ENCODE peak calls at places on chromosome 4, in ten cellular contexts. N is IMR-90; L is fibroblast of lung; T is CD4-positive, alpha-beta memory T cell; B is caudate nucleus; E is Peyer's patch; Q is upper lobe of right lung; Z is right lobe of liver; O is PC-3; F is aorta. U is an unnamed sample.

GRCh38 chr4:111923786-111924185 is 221.5 kb upstream of the FAM241A start:
- DNase-seq in N (no peak), L (no peak), T (no peak), B (no peak), E (no peak), Q (no peak), Z (no peak), O (no peak), F (no peak), U (no peak)

GRCh38 chr4:56641494-56642051 is 39.5 kb downstream of the HOPX start:
- DNase-seq in N (peak), L (peak), T (no peak), B (no peak), E (no peak), Q (no peak), Z (no peak), O (peak), F (no peak), U (no peak)

GRCh38 chr4:19051751-19052296 is 1030.3 kb upstream of the LCORL start:
- DNase-seq in N (no peak), L (no peak), T (no peak), B (no peak), E (no peak), Q (no peak), Z (no peak), O (no peak), F (no peak), U (no peak)

GRCh38 chr4:42488554-42488953 is 91.3 kb downstream of the SHISA3 start:
- DNase-seq in N (no peak), L (no peak), T (no peak), B (no peak), E (no peak), Q (no peak), Z (no peak), O (no peak), F (no peak), U (no peak)

GRCh38 chr4:174764105-174764729 is 64.8 kb downstream of the GLRA3 start:
- DNase-seq in N (peak), L (peak), T (no peak), B (no peak), E (no peak), Q (no peak), Z (no peak), O (peak), F (no peak), U (no peak)

GRCh38 chr4:102665527-102665926 is 95.2 kb downstream of the MANBA start:
- DNase-seq in N (peak), L (no peak), T (no peak), B (no peak), E (no peak), Q (no peak), Z (no peak), O (no peak), F (no peak), U (no peak)

GRCh38 chr4:92969650-92970370 is 666.0 kb downstream of the GRID2 start:
- DNase-seq in N (peak), L (peak), T (no peak), B (no peak), E (no peak), Q (no peak), Z (no peak), O (peak), F (no peak), U (no peak)

GRCh38 chr4:6441758-6442157 is 30.7 kb downstream of the PPP2R2C start:
- DNase-seq in N (no peak), L (no peak), T (no peak), B (no peak), E (no peak), Q (no peak), Z (no peak), O (no peak), F (no peak), U (no peak)

GRCh38 chr4:156677136-156677535 is 294.5 kb downstream of the PDGFC start:
- DNase-seq in N (no peak), L (peak), T (no peak), B (no peak), E (no peak), Q (no peak), Z (no peak), O (peak), F (no peak), U (no peak)

DNA sequence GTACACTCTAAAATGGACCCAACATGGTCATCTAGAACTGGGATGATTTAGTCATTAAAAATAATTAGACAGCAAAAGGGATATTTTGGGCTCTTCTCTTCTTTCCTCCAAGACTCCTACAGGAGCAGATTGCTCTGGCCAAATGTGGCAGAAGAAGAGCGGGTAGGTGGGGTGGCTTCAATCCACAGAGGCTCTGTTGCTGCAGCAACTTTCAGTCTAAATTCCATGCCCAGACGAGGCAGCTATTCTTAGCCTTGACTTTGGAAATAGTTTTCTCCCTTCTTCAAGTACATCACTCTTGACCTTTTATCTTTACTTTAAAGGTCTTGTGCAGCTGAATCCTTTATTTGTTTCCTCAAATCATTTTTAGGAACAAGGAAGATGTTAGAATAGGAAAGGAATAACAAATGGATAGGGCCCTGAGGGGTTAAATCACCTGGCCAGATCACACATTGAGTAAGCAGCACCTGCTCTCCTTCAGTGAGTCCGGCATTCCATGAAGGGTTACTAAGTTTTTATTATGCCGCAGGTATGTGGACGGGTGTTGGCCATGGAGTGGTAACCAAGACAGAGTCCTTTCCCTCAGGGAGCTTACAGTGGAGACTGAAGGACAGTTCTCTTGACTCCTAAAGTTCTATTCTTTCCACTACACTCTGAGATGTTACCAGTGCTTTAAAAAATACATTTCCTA is 19.3 kb upstream of the SORBS2 start:
- DNase-seq in N (no peak), L (no peak), T (no peak), B (no peak), E (no peak), Q (no peak), Z (no peak), O (peak), F (no peak), U (no peak)
- H3K27ac ChIP-seq in N (no peak), L (no peak), T (no peak), B (no peak), E (no peak), Q (no peak), Z (no peak), O (no peak), F (no peak), U (no peak)

DNA sequence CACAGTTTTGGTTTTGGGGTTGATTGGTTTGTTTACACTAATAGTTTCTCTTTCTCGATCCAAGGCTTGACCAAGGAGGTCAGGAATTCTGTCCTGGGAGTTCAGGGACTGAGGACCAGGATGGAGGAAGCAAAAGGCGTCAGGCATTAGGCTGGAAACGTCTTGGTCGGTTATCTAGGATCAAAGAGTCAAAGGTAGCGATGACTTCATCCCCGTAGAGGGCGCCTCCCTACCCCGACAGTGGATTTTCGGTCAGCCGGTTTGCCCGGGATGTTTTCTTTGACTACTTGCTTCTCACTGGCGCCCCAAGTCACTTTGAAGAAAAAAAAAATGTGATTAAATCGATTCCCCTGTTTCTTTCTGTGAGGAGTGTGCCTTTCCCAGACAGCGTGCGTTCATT is 985 bp upstream of the FHDC1 start:
- DNase-seq in N (no peak), L (no peak), T (no peak), B (no peak), E (peak), Q (no peak), Z (no peak), O (peak), F (no peak), U (no peak)
- H3K27ac ChIP-seq in N (no peak), L (no peak), T (no peak), B (no peak), E (no peak), Q (peak), Z (no peak), O (no peak), F (no peak), U (no peak)

GRCh38 chr4:168852387-168852786 is 157.7 kb downstream of the CBR4 start:
- DNase-seq in N (no peak), L (no peak), T (no peak), B (no peak), E (no peak), Q (no peak), Z (no peak), O (no peak), F (no peak), U (no peak)

GRCh38 chr4:168852933-168853713 is 156.9 kb downstream of the CBR4 start:
- DNase-seq in N (no peak), L (no peak), T (no peak), B (no peak), E (no peak), Q (no peak), Z (no peak), O (no peak), F (no peak), U (no peak)

GRCh38 chr4:168848977-168849687 is 160.9 kb downstream of the CBR4 start:
- DNase-seq in N (peak), L (no peak), T (no peak), B (no peak), E (no peak), Q (no peak), Z (no peak), O (no peak), F (no peak), U (no peak)

GRCh38 chr4:168848112-168848511 is 161.9 kb downstream of the CBR4 start:
- DNase-seq in N (no peak), L (peak), T (no peak), B (no peak), E (no peak), Q (no peak), Z (peak), O (no peak), F (no peak), U (no peak)

DNA sequence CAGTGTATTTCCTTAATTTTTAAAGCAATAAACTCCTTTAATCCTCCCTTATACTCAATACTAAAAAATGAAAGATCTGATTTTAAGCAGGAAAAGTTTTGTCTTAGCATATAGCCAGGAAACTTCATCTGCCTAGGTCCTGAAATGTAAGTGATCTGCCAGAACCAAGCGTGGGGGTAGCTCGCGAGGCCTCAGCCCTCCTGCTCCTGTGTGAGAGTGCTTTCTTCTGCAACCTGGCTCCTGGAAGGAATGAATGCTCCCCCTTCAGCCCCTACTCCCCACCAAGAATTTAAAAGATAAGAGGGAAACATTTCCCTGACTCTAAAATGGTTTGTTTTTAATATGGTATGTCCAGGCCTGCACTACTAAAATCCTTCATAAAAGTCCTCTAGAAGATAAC is 160.0 kb downstream of the CBR4 start:
- DNase-seq in N (no peak), L (no peak), T (no peak), B (no peak), E (no peak), Q (no peak), Z (no peak), O (no peak), F (no peak), U (no peak)
- H3K27ac ChIP-seq in N (peak), L (no peak), T (no peak), B (no peak), E (no peak), Q (peak), Z (no peak), O (no peak), F (peak), U (no peak)

DNA sequence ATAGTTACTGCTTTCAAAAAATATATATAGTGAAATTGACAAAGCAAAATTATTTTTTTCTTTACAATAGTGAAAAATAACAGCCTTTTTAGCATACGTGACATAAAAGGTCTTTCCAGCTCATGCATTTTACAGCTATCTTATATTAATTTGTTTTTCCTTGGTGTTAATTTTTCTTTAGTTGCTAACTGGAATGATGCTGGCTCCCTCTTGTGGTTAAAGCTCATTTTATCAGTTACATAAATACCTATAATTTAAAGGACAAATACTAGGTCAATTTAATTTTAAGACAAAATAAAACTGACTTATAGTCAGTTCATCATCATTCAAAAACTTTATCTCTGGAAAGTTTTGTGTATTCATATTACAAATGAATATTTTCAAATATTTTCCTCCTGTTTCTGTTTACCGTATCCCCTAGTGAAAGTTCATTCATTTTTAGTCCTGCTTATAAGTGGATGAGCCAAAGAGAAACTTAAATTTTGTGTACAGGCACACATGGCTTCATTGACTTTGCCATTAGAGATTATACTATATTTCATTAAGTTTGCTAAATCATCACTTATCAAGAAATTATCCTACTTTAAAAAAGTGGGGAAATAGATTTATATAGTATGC is 9.9 kb upstream of the ANAPC4 start:
- DNase-seq in N (peak), L (peak), T (peak), B (no peak), E (no peak), Q (no peak), Z (no peak), O (peak), F (no peak), U (no peak)
- H3K27ac ChIP-seq in N (no peak), L (no peak), T (no peak), B (no peak), E (no peak), Q (no peak), Z (no peak), O (no peak), F (no peak), U (no peak)

GRCh38 chr4:142416121-142416520 is 430.0 kb downstream of the INPP4B start:
- DNase-seq in N (peak), L (peak), T (no peak), B (no peak), E (no peak), Q (no peak), Z (no peak), O (no peak), F (no peak), U (no peak)
- H3K27ac ChIP-seq in N (no peak), L (no peak), T (peak), B (no peak), E (no peak), Q (no peak), Z (no peak), O (peak), F (no peak), U (no peak)

GRCh38 chr4:128812360-128812958 is 3.0 kb downstream of the JADE1 start:
- DNase-seq in N (peak), L (peak), T (no peak), B (peak), E (peak), Q (no peak), Z (peak), O (peak), F (peak), U (peak)
- H3K27ac ChIP-seq in N (peak), L (peak), T (peak), B (peak), E (peak), Q (peak), Z (peak), O (peak), F (peak), U (peak)

GRCh38 chr4:41234424-41234823 is 20.1 kb upstream of the APBB2 start:
- DNase-seq in N (no peak), L (no peak), T (no peak), B (no peak), E (no peak), Q (no peak), Z (no peak), O (no peak), F (no peak), U (no peak)
- H3K27ac ChIP-seq in N (no peak), L (no peak), T (no peak), B (no peak), E (no peak), Q (no peak), Z (no peak), O (no peak), F (no peak), U (no peak)

U was measured in substantia nigra.